ENCODE peak calls at places on chromosome 2, in seven cellular contexts. Y, V, Q, F, L, E and D are unnamed samples.

GRCh38 chr2:23513881-23514793 is 129.2 kb downstream of the KLHL29 start:
- DNase-seq in Q (no peak), V (no peak), E (no peak), L (no peak), F (no peak), Y (no peak), D (no peak)

GRCh38 chr2:163157891-163158511 is 319.4 kb upstream of the KCNH7 start:
- DNase-seq in V (no peak), Q (no peak), E (no peak), L (peak), Y (peak), F (no peak), D (no peak)

GRCh38 chr2:240250985-240251847 is 110.8 kb upstream of the OTOS start:
- DNase-seq in Y (peak), L (peak), F (peak), E (no peak), Q (peak), V (peak), D (peak)

GRCh38 chr2:190984595-190984994 is 29.4 kb downstream of the STAT1 start:
- DNase-seq in F (no peak), Y (peak), V (no peak), E (no peak), Q (no peak), L (no peak), D (no peak)

GRCh38 chr2:197515277-197515797 is 529 bp upstream of the MOB4 start:
- DNase-seq in V (peak), F (no peak), Y (peak), L (peak), E (no peak), Q (no peak), D (no peak)

GRCh38 chr2:70935468-70936164 is at the start of gene ATP6V1B1:
- DNase-seq in E (no peak), Q (no peak), Y (no peak), V (no peak), F (peak), L (no peak), D (peak)

GRCh38 chr2:158781562-158781961 is 13.6 kb upstream of the DAPL1 start:
- DNase-seq in E (no peak), Q (no peak), F (no peak), L (peak), V (no peak), Y (peak), D (peak)

GRCh38 chr2:29055586-29055985 is 18.7 kb downstream of the PCARE start:
- DNase-seq in V (no peak), Q (no peak), F (no peak), E (no peak), L (no peak), Y (no peak), D (peak)

GRCh38 chr2:123128951-123129350 is 896.1 kb upstream of the CNTNAP5 start:
- DNase-seq in Q (no peak), E (no peak), Y (no peak), L (no peak), F (no peak), V (no peak), D (no peak)

GRCh38 chr2:236355911-236356310 is 91.7 kb upstream of the ASB18 start:
- DNase-seq in E (no peak), Q (no peak), F (peak), V (no peak), Y (no peak), L (no peak), D (no peak)

GRCh38 chr2:237714690-237715458 is 83.7 kb upstream of the RBM44 start:
- DNase-seq in F (peak), Y (peak), V (no peak), L (peak), Q (peak), E (no peak), D (peak)

GRCh38 chr2:11899264-11899818 is 152.9 kb downstream of the LPIN1 start:
- DNase-seq in L (peak), V (no peak), E (no peak), Y (peak), Q (no peak), F (no peak), D (peak)
- H2AK5ac ChIP-seq in L (no peak), V (no peak), E (no peak), Y (no peak), Q (no peak), F (no peak), D (no peak)

DNA sequence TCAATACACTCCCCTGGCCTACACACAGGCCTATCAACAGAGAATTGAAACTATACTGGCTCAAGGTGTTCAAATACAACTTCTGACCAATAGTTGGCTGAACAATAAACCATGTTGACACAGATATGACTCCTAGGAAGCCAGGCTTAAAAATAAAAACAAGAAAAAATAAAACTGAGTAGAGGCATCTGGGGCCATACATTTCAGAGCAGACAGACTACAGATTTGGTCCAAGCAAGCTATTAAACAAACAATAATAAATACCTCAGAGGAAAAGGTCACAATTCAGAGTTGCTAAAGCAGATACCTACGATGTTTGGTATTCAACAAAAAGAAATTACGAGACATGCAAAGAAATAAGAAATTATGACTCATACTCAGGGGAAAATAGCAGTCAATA is 132.8 kb upstream of the ACVR2A start:
- DNase-seq in L (no peak), V (no peak), Q (no peak), Y (no peak), F (no peak), E (no peak), D (no peak)
- H2AK5ac ChIP-seq in L (no peak), V (no peak), Q (no peak), Y (no peak), F (no peak), E (no peak), D (no peak)

GRCh38 chr2:14516844-14517243 is 115.7 kb upstream of the LRATD1 start:
- DNase-seq in Y (peak), L (peak), V (no peak), F (no peak), E (no peak), Q (peak), D (no peak)

GRCh38 chr2:14517731-14518130 is 114.8 kb upstream of the LRATD1 start:
- DNase-seq in L (no peak), F (no peak), E (no peak), V (no peak), Y (no peak), Q (no peak), D (no peak)

GRCh38 chr2:14511541-14511940 is 121.0 kb upstream of the LRATD1 start:
- DNase-seq in L (no peak), Y (no peak), F (no peak), V (no peak), E (no peak), Q (peak), D (no peak)

DNA sequence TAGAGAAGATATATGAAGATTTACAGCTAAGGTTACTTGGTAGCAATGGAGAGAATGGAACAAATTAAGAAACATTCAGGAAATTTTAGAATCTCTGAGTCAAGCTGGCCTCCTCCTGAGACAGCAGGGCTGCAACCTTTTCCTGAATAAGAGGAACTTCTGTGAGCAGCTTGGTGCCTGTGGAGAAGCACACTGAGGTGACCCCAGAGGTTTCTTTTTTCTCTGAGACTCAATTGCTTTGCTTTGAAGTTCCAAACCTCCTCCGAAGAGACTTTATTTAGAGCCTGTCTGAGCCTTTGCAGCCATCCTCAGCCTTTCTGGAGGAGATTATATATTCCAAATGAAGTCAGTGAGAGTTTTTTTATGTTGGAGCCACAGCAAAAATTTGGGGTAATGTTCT is 118.5 kb upstream of the LRATD1 start:
- DNase-seq in E (no peak), V (no peak), Y (no peak), L (no peak), Q (no peak), F (peak), D (peak)
- H2AK5ac ChIP-seq in E (no peak), V (no peak), Y (no peak), L (no peak), Q (no peak), F (no peak), D (no peak)

DNA sequence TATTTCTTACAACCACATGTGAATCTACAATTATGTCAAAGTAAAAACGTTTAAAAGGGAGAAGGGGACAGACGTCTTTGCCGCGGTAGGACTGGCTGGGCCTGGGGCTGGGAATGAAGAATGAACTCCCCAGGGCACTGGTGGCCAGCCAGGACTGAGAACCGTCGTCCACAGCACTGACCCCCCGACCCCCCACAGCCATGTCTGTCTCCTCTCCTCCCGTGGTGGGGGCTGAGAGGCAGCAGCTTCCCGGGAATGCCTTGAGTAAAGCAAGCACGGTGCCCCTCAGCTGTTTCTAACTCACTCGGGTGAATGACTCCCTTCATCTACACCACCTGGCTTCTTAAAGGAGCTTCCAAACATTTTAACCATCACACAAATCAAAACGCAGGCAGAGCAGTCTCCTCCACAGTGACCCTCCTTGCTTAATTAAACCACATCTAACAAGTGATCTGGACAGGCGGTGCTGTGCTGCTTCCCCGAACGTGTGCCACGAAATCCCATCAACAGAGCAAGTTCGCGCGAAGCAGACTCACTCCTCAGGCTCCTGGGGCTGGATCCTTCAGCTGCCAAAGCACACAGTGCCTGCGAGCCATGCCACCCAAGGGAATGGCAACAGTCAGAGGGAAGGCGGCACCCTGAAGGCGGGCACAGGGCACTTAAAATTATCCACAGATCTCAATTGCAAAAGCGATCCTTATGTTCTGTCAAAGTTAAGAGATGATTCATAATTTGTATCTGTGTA is 217.6 kb downstream of the EIPR1 start:
- DNase-seq in Y (no peak), L (no peak), Q (no peak), E (no peak), V (no peak), F (no peak), D (no peak)
- H2AK5ac ChIP-seq in Y (no peak), L (no peak), Q (no peak), E (no peak), V (no peak), F (no peak), D (no peak)